ENCODE peak calls at places on chromosomes 16 and 17, in five cellular contexts. J is thoracic aorta, Q is body of pancreas, U is posterior cingulate gyrus, E is LNCaP clone FGC. T is an unnamed sample.
A peak's percentile ranks its signal among the peaks of the same experiment; 100 is the strongest.

GRCh38 chr17:7486181-7486580 is 2.0 kb downstream of the POLR2A start:
- DNase-seq in J (no peak), Q (no peak), U (peak; percentile 4), E (no peak), T (no peak)

GRCh38 chr16:84462296-84463210 is 41.9 kb downstream of the MEAK7 start:
- DNase-seq in U (peak; percentile 67), E (no peak), Q (no peak), J (no peak), T (no peak)

GRCh38 chr16:51067352-51067751 is 83.7 kb downstream of the SALL1 start:
- DNase-seq in U (no peak), Q (no peak), J (no peak), E (no peak), T (no peak)

GRCh38 chr17:82823004-82823403 is 16.8 kb downstream of the ZNF750 start:
- DNase-seq in J (no peak), U (no peak), Q (no peak), E (no peak), T (no peak)

GRCh38 chr17:47280072-47280811 is 26.6 kb downstream of the ITGB3 start:
- DNase-seq in U (no peak), Q (no peak), J (no peak), E (no peak), T (no peak)

GRCh38 chr16:23959801-23960072 is 124.0 kb downstream of the PRKCB start:
- DNase-seq in E (no peak), U (no peak), Q (no peak), J (no peak), T (no peak)

GRCh38 chr17:42023524-42024349 is 3.8 kb downstream of the NKIRAS2 start:
- DNase-seq in Q (peak; percentile 57), E (no peak), J (no peak), U (peak; percentile 86), T (peak; percentile 28)

GRCh38 chr17:17928422-17929386 is 43.5 kb downstream of the TOM1L2 start:
- DNase-seq in J (no peak), Q (no peak), U (peak; percentile 93), E (no peak), T (no peak)

GRCh38 chr16:48206594-48207242 is 37.4 kb upstream of the LONP2 start:
- DNase-seq in Q (no peak), J (no peak), E (no peak), U (no peak), T (no peak)

GRCh38 chr16:85845276-85845675 is 45.8 kb downstream of the COX4I1 start:
- DNase-seq in J (no peak), Q (no peak), E (no peak), U (peak; percentile 81), T (no peak)

GRCh38 chr17:67245694-67246397 is 850 bp upstream of the HELZ start:
- DNase-seq in Q (peak; percentile 33), E (no peak), U (peak; percentile 84), J (no peak), T (no peak)

GRCh38 chr17:72592242-72592966 is 471.6 kb downstream of the SOX9 start:
- DNase-seq in U (peak; percentile 97), Q (peak; percentile 72), E (peak; percentile 32), J (no peak), T (peak; percentile 73)